ENCODE peak calls at places on chromosome 9, in nine cellular contexts. K is CD8-positive, alpha-beta memory T cell; V is left ventricle myocardium inferior; O is GM06990; N is astrocyte of the spinal cord; S is colonic mucosa; I is tibial nerve; T is heart right ventricle; U is lower lobe of right lung. X is an unnamed sample.

GRCh38 chr9:131503626-131504465 is 1.1 kb downstream of the POMT1 start:
- DNase-seq in K (peak), V (no peak), O (peak), N (peak), S (no peak), I (no peak), T (no peak), U (no peak), X (no peak)

GRCh38 chr9:3746296-3747275 is 220.8 kb upstream of the RFX3 start:
- DNase-seq in K (no peak), V (no peak), O (no peak), N (peak), S (no peak), I (no peak), T (no peak), U (no peak), X (peak)

GRCh38 chr9:96505316-96505991 is 55.5 kb downstream of the HABP4 start:
- DNase-seq in K (no peak), V (no peak), O (no peak), N (no peak), S (no peak), I (peak), T (no peak), U (no peak), X (peak)

GRCh38 chr9:1979815-1980367 is 35.3 kb upstream of the SMARCA2 start:
- DNase-seq in K (no peak), V (peak), O (no peak), N (peak), S (no peak), I (peak), T (no peak), U (peak), X (peak)

GRCh38 chr9:133269537-133270357 is 5.3 kb downstream of the ABO start:
- DNase-seq in K (no peak), V (no peak), O (no peak), N (no peak), S (peak), I (no peak), T (no peak), U (no peak), X (peak)

GRCh38 chr9:80699551-80699998 is 989.8 kb downstream of the TLE1 start:
- DNase-seq in K (no peak), V (no peak), O (no peak), N (peak), S (no peak), I (no peak), T (no peak), U (no peak), X (peak)

GRCh38 chr9:2243666-2244555 is 228.8 kb downstream of the SMARCA2 start:
- DNase-seq in K (no peak), V (no peak), O (no peak), N (no peak), S (no peak), I (no peak), T (no peak), U (no peak), X (no peak)

GRCh38 chr9:86649913-86650312 is 295.7 kb upstream of the TUT7 start:
- DNase-seq in K (no peak), V (no peak), O (no peak), N (no peak), S (no peak), I (no peak), T (no peak), U (no peak), X (no peak)

GRCh38 chr9:95264954-95265615 is 52.4 kb downstream of the FANCC start:
- DNase-seq in K (no peak), V (no peak), O (no peak), N (peak), S (no peak), I (no peak), T (no peak), U (no peak), X (no peak)

GRCh38 chr9:33124716-33125378 is 42.3 kb downstream of the B4GALT1 start:
- DNase-seq in K (no peak), V (no peak), O (no peak), N (no peak), S (no peak), I (no peak), T (no peak), U (no peak), X (no peak)

GRCh38 chr9:106953166-106953565 is 90.2 kb downstream of the ZNF462 start:
- DNase-seq in K (no peak), V (no peak), O (no peak), N (peak), S (no peak), I (no peak), T (no peak), U (no peak), X (peak)

GRCh38 chr9:16925426-16925825 is 55.0 kb upstream of the BNC2 start:
- DNase-seq in K (no peak), V (no peak), O (no peak), N (peak), S (no peak), I (no peak), T (no peak), U (no peak), X (no peak)

GRCh38 chr9:16514131-16514530 is 356.3 kb downstream of the BNC2 start:
- DNase-seq in K (no peak), V (no peak), O (no peak), N (no peak), S (no peak), I (no peak), T (no peak), U (no peak), X (no peak)

GRCh38 chr9:34079181-34079580 is 30.5 kb upstream of the UBAP2 start:
- DNase-seq in K (no peak), V (no peak), O (no peak), N (peak), S (no peak), I (no peak), T (no peak), U (no peak), X (peak)

GRCh38 chr9:72203205-72203803 is 54.1 kb downstream of the GDA start:
- DNase-seq in K (no peak), V (no peak), O (no peak), N (peak), S (peak), I (no peak), T (peak), U (no peak), X (no peak)

GRCh38 chr9:91783876-91784672 is 166.0 kb downstream of the ROR2 start:
- DNase-seq in K (peak), V (no peak), O (no peak), N (no peak), S (no peak), I (no peak), T (no peak), U (no peak), X (no peak)

GRCh38 chr9:14942037-14942436 is 31.8 kb upstream of the FREM1 start:
- DNase-seq in K (no peak), V (no peak), O (no peak), N (no peak), S (no peak), I (no peak), T (no peak), U (no peak), X (no peak)

GRCh38 chr9:71766663-71767062 is 1.6 kb downstream of the CEMIP2 start:
- DNase-seq in K (peak), V (no peak), O (no peak), N (no peak), S (no peak), I (no peak), T (no peak), U (no peak), X (no peak)

GRCh38 chr9:130940693-130941576 is 1.9 kb upstream of the FIBCD1 start:
- DNase-seq in K (peak), V (peak), O (peak), N (no peak), S (peak), I (peak), T (peak), U (peak), X (peak)

GRCh38 chr9:6711403-6711802 is 46.4 kb upstream of the KDM4C start:
- DNase-seq in K (no peak), V (no peak), O (no peak), N (peak), S (no peak), I (no peak), T (no peak), U (no peak), X (no peak)

GRCh38 chr9:9920425-9920824 is 692.4 kb downstream of the PTPRD start:
- DNase-seq in K (no peak), V (no peak), O (no peak), N (no peak), S (no peak), I (no peak), T (no peak), U (no peak), X (no peak)

GRCh38 chr9:113381909-113382411 is 5.2 kb upstream of the HDHD3 start:
- DNase-seq in K (no peak), V (no peak), O (no peak), N (no peak), S (peak), I (no peak), T (no peak), U (no peak), X (no peak)

GRCh38 chr9:109355564-109356297 is 34.9 kb upstream of the EPB41L4B start:
- DNase-seq in K (no peak), V (no peak), O (no peak), N (no peak), S (no peak), I (no peak), T (no peak), U (no peak), X (no peak)

GRCh38 chr9:133708123-133708769 is 29.9 kb downstream of the SARDH start:
- DNase-seq in K (no peak), V (no peak), O (no peak), N (no peak), S (no peak), I (no peak), T (no peak), U (no peak), X (no peak)

GRCh38 chr9:124625084-124625483 is 117.9 kb upstream of the NR5A1 start:
- DNase-seq in K (no peak), V (no peak), O (no peak), N (no peak), S (no peak), I (no peak), T (no peak), U (no peak), X (no peak)

GRCh38 chr9:129610473-129611301 is 10.2 kb downstream of the C9orf50 start:
- DNase-seq in K (peak), V (peak), O (peak), N (peak), S (peak), I (peak), T (peak), U (peak), X (peak)

GRCh38 chr9:130117816-130118632 is 54.2 kb upstream of the NCS1 start:
- DNase-seq in K (no peak), V (no peak), O (no peak), N (peak), S (no peak), I (no peak), T (no peak), U (no peak), X (peak)

GRCh38 chr9:133199648-133200321 is 9.3 kb downstream of the OBP2B start:
- DNase-seq in K (peak), V (peak), O (peak), N (no peak), S (peak), I (no peak), T (peak), U (peak), X (peak)

GRCh38 chr9:130258999-130259398 is 6.6 kb upstream of the HMCN2 start:
- DNase-seq in K (no peak), V (no peak), O (no peak), N (no peak), S (no peak), I (no peak), T (no peak), U (no peak), X (no peak)

GRCh38 chr9:98199388-98200033 is 7.1 kb upstream of the CORO2A start:
- DNase-seq in K (no peak), V (no peak), O (no peak), N (no peak), S (no peak), I (no peak), T (no peak), U (no peak), X (no peak)

GRCh38 chr9:129567329-129567728 is 53.6 kb downstream of the C9orf50 start:
- DNase-seq in K (no peak), V (no peak), O (no peak), N (no peak), S (no peak), I (no peak), T (no peak), U (no peak), X (peak)

GRCh38 chr9:95230046-95230445 is 87.5 kb downstream of the FANCC start:
- DNase-seq in K (no peak), V (no peak), O (no peak), N (no peak), S (no peak), I (no peak), T (no peak), U (no peak), X (no peak)

GRCh38 chr9:27437652-27438373 is 86.3 kb upstream of the IFNK start:
- DNase-seq in K (no peak), V (no peak), O (no peak), N (no peak), S (no peak), I (no peak), T (no peak), U (no peak), X (no peak)

GRCh38 chr9:27445057-27445990 is 78.8 kb upstream of the IFNK start:
- DNase-seq in K (no peak), V (no peak), O (no peak), N (no peak), S (no peak), I (no peak), T (no peak), U (no peak), X (no peak)

GRCh38 chr9:27442464-27442863 is 81.6 kb upstream of the IFNK start:
- DNase-seq in K (no peak), V (no peak), O (no peak), N (no peak), S (peak), I (no peak), T (no peak), U (no peak), X (no peak)

GRCh38 chr9:27441741-27442070 is 82.4 kb upstream of the IFNK start:
- DNase-seq in K (no peak), V (no peak), O (peak), N (no peak), S (no peak), I (no peak), T (no peak), U (no peak), X (no peak)

GRCh38 chr9:27440888-27441740 is 83.0 kb upstream of the IFNK start:
- DNase-seq in K (no peak), V (no peak), O (no peak), N (peak), S (no peak), I (no peak), T (no peak), U (no peak), X (no peak)
- H3K4me3 ChIP-seq in K (no peak), V (no peak), O (no peak), N (no peak), S (no peak), I (no peak), T (no peak), U (no peak), X (no peak)

DNA sequence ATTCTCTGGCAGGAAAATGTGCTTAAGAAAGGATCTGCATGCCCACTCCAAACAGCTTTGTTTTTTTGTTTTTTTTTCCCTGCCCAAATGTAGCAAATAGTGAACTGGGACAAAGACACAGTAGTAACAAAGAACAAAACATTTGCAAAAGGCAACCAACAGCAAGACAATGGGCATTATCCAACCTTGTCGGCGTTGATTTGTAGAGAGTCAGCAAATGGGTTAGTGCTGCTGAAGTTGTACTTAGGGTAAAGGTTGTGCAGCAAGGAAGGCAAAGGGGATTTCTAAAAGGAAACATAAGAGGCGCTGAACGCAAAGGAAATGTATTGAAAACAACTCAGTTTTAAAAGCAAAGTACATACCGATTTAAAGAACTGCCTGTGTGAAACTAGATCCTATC is 136.2 kb downstream of the MPDZ start:
- DNase-seq in K (no peak), V (no peak), O (no peak), N (no peak), S (no peak), I (no peak), T (no peak), U (no peak), X (no peak)
- H3K4me3 ChIP-seq in K (no peak), V (no peak), O (no peak), N (no peak), S (no peak), I (no peak), T (no peak), U (no peak), X (no peak)

GRCh38 chr9:37465249-37466036 is at the start of gene ZBTB5:
- DNase-seq in K (peak), V (peak), O (peak), N (peak), S (peak), I (peak), T (peak), U (peak), X (peak)

GRCh38 chr9:37468620-37469019 is 3.4 kb upstream of the ZBTB5 start:
- DNase-seq in K (no peak), V (no peak), O (no peak), N (no peak), S (no peak), I (no peak), T (no peak), U (no peak), X (no peak)

GRCh38 chr9:37466037-37466709 is 923 bp upstream of the ZBTB5 start:
- DNase-seq in K (peak), V (peak), O (no peak), N (peak), S (peak), I (peak), T (peak), U (peak), X (peak)

GRCh38 chr9:37464426-37465248 is 613 bp downstream of the ZBTB5 start:
- DNase-seq in K (no peak), V (peak), O (no peak), N (peak), S (peak), I (peak), T (peak), U (peak), X (peak)

DNA sequence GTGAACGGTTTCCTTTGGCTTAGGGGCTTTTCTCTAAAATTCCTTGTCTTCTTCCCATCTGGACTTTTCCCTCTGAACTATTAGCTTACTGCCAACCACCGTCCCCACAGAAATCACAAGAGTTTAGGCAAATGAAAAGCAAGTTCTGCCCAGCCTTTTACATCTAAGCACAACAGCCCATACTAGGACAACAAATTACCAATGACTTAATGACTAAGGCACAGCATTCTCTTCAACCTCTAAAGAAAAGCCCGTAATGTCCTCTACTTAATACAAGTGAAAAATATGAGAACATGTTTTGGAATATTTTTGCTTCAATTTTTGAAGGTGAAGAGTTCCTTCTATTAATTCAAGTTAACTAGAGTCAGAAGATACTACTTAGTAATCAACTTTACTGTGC is 1.2 kb downstream of the ZBTB5 start:
- DNase-seq in K (no peak), V (no peak), O (no peak), N (no peak), S (no peak), I (no peak), T (no peak), U (no peak), X (no peak)
- H3K4me3 ChIP-seq in K (peak), V (peak), O (peak), N (peak), S (peak), I (peak), T (peak), U (peak), X (peak)

GRCh38 chr9:128202648-128203023 is 543 bp upstream of the DNM1 start:
- DNase-seq in K (no peak), V (no peak), O (no peak), N (no peak), S (no peak), I (no peak), T (no peak), U (no peak), X (no peak)
- H3K4me3 ChIP-seq in K (no peak), V (peak), O (no peak), N (no peak), S (no peak), I (peak), T (peak), U (peak), X (no peak)

GRCh38 chr9:78131969-78132687 is 100.5 kb upstream of the GNAQ start:
- DNase-seq in K (no peak), V (no peak), O (no peak), N (peak), S (no peak), I (no peak), T (no peak), U (no peak), X (peak)
- H3K4me3 ChIP-seq in K (peak), V (peak), O (no peak), N (no peak), S (no peak), I (no peak), T (no peak), U (no peak), X (no peak)

DNA sequence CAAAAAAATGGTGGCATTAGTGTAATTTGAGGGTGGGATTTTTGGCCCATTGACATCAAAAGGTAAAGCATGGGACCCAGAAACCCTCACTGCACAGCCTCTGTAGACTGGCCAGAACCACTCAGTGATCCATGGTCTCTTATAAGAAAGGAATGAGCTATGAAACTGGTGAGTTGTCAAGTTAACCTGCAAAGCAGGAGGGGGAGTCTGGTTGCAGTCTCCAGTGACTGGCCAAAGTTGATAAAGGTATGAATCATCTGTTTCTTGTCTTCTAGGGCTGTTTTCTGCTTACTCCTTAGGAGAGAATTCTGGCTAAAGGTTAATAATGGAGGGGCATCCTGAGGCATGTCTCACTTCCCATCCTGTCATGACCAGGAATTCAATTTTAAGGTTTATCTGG is 325.2 kb downstream of the TLR4 start:
- DNase-seq in K (no peak), V (no peak), O (no peak), N (no peak), S (no peak), I (no peak), T (no peak), U (no peak), X (no peak)
- H3K4me3 ChIP-seq in K (no peak), V (no peak), O (no peak), N (no peak), S (no peak), I (no peak), T (no peak), U (no peak), X (no peak)

DNA sequence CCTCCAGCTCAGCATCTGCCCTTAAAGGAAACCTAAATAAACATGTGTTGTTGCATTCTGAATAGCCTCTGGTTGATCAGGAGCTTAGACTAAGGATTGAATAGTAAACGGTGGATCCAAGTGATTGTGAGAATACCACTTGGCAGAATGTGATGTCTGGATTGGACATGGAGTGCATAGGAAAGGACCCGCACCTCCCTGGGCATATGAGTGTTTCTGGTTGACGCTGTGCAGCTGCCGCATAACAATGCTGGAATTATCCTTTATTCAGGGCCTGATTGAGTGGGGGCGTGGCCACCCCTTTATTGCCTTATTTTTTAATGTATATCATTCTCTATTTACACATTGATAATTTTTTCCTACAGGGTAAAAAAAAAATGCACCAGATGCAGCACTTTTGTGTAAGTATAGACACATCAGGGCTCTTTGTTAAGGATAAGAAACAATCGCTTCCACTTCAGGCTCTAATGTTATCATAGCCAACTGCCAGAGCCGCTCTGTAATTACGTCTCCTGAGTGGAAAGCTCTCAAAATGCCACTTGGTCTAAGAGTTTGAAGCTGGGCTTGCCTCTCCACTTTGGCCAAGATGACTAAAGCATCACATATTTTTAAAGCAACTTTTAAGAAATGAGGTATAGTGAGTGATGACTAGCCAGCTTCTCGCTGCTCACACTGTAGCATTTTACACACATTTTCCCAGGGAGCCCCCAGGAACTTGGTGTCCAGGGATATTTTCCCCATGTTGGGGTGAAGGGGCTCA is 5.7 kb downstream of the FGD3 start:
- DNase-seq in K (no peak), V (no peak), O (no peak), N (no peak), S (no peak), I (no peak), T (no peak), U (no peak), X (no peak)
- H3K4me3 ChIP-seq in K (peak), V (peak), O (no peak), N (no peak), S (no peak), I (no peak), T (no peak), U (no peak), X (no peak)